ENCODE peak calls at places on chromosomes 12 and 14, in ten cellular contexts. One of them, this sample, is unnamed.

GRCh38 chr12:32895688-32896437 is 714 bp downstream of the PKP2 start:
- DNase-seq in IMR-90: no peak
- DNase-seq in right lobe of liver: peak; percentile 76
- DNase-seq in lung: no peak
- DNase-seq in A549: peak; percentile 41
- DNase-seq in ascending aorta: no peak
- DNase-seq in CD8-positive, alpha-beta T cell: no peak
- DNase-seq in endothelial cell of umbilical vein: no peak
- DNase-seq in dorsolateral prefrontal cortex: no peak
- DNase-seq in mammary epithelial cell: peak; percentile 27
- DNase-seq in this sample: no peak

GRCh38 chr14:23409475-23409874 is 1.4 kb upstream of the MYH6 start:
- DNase-seq in endothelial cell of umbilical vein: no peak
- DNase-seq in mammary epithelial cell: no peak
- DNase-seq in lung: no peak
- DNase-seq in ascending aorta: no peak
- DNase-seq in dorsolateral prefrontal cortex: no peak
- DNase-seq in CD8-positive, alpha-beta T cell: no peak
- DNase-seq in right lobe of liver: no peak
- DNase-seq in IMR-90: no peak
- DNase-seq in A549: no peak
- DNase-seq in this sample: no peak

GRCh38 chr12:96233941-96234461 is 39.8 kb downstream of the ELK3 start:
- DNase-seq in right lobe of liver: peak; percentile 93
- DNase-seq in dorsolateral prefrontal cortex: peak; percentile 98
- DNase-seq in A549: no peak
- DNase-seq in mammary epithelial cell: peak; percentile 46
- DNase-seq in ascending aorta: peak; percentile 78
- DNase-seq in lung: peak; percentile 65
- DNase-seq in CD8-positive, alpha-beta T cell: no peak
- DNase-seq in IMR-90: peak; percentile 95
- DNase-seq in endothelial cell of umbilical vein: peak; percentile 56
- DNase-seq in this sample: no peak

GRCh38 chr14:92688434-92689375 is 59.7 kb downstream of the LGMN start:
- DNase-seq in A549: no peak
- DNase-seq in IMR-90: no peak
- DNase-seq in lung: no peak
- DNase-seq in mammary epithelial cell: no peak
- DNase-seq in endothelial cell of umbilical vein: no peak
- DNase-seq in ascending aorta: no peak
- DNase-seq in dorsolateral prefrontal cortex: no peak
- DNase-seq in CD8-positive, alpha-beta T cell: no peak
- DNase-seq in right lobe of liver: no peak
- DNase-seq in this sample: peak; percentile 88

GRCh38 chr12:51441583-51441982 is 17.0 kb downstream of the SLC4A8 start:
- DNase-seq in lung: no peak
- DNase-seq in dorsolateral prefrontal cortex: peak; percentile 72
- DNase-seq in CD8-positive, alpha-beta T cell: no peak
- DNase-seq in ascending aorta: no peak
- DNase-seq in IMR-90: peak; percentile 95
- DNase-seq in endothelial cell of umbilical vein: no peak
- DNase-seq in mammary epithelial cell: peak; percentile 47
- DNase-seq in right lobe of liver: no peak
- DNase-seq in A549: no peak
- DNase-seq in this sample: no peak

GRCh38 chr14:40981247-40981646 is 625.4 kb upstream of the LRFN5 start:
- DNase-seq in mammary epithelial cell: no peak
- DNase-seq in dorsolateral prefrontal cortex: no peak
- DNase-seq in IMR-90: no peak
- DNase-seq in lung: no peak
- DNase-seq in right lobe of liver: no peak
- DNase-seq in CD8-positive, alpha-beta T cell: no peak
- DNase-seq in A549: no peak
- DNase-seq in endothelial cell of umbilical vein: no peak
- DNase-seq in ascending aorta: no peak
- DNase-seq in this sample: no peak

GRCh38 chr12:90261283-90261682 is 552.6 kb upstream of the ATP2B1 start:
- DNase-seq in endothelial cell of umbilical vein: no peak
- DNase-seq in CD8-positive, alpha-beta T cell: no peak
- DNase-seq in lung: no peak
- DNase-seq in A549: no peak
- DNase-seq in right lobe of liver: no peak
- DNase-seq in IMR-90: peak; percentile 9
- DNase-seq in ascending aorta: no peak
- DNase-seq in mammary epithelial cell: no peak
- DNase-seq in dorsolateral prefrontal cortex: no peak
- DNase-seq in this sample: no peak

GRCh38 chr12:101018540-101018939 is 191.5 kb downstream of the SLC5A8 start:
- DNase-seq in endothelial cell of umbilical vein: peak; percentile 85
- DNase-seq in lung: no peak
- DNase-seq in A549: peak; percentile 5
- DNase-seq in right lobe of liver: no peak
- DNase-seq in IMR-90: peak; percentile 91
- DNase-seq in ascending aorta: no peak
- DNase-seq in mammary epithelial cell: peak; percentile 85
- DNase-seq in dorsolateral prefrontal cortex: no peak
- DNase-seq in CD8-positive, alpha-beta T cell: no peak
- DNase-seq in this sample: no peak

GRCh38 chr12:3317841-3318501 is 173.0 kb upstream of the PRMT8 start:
- DNase-seq in CD8-positive, alpha-beta T cell: no peak
- DNase-seq in lung: no peak
- DNase-seq in dorsolateral prefrontal cortex: no peak
- DNase-seq in right lobe of liver: no peak
- DNase-seq in mammary epithelial cell: no peak
- DNase-seq in IMR-90: no peak
- DNase-seq in ascending aorta: no peak
- DNase-seq in A549: no peak
- DNase-seq in endothelial cell of umbilical vein: no peak
- DNase-seq in this sample: no peak

GRCh38 chr12:120181991-120182631 is 12.4 kb downstream of the GCN1 start:
- DNase-seq in lung: peak; percentile 51
- DNase-seq in ascending aorta: no peak
- DNase-seq in mammary epithelial cell: peak; percentile 95
- DNase-seq in endothelial cell of umbilical vein: no peak
- DNase-seq in IMR-90: peak; percentile 74
- DNase-seq in A549: no peak
- DNase-seq in CD8-positive, alpha-beta T cell: no peak
- DNase-seq in right lobe of liver: no peak
- DNase-seq in dorsolateral prefrontal cortex: no peak
- DNase-seq in this sample: no peak

GRCh38 chr12:117334855-117335587 is 26.4 kb downstream of the NOS1 start:
- DNase-seq in IMR-90: no peak
- DNase-seq in lung: no peak
- DNase-seq in ascending aorta: no peak
- DNase-seq in A549: no peak
- DNase-seq in right lobe of liver: no peak
- DNase-seq in CD8-positive, alpha-beta T cell: no peak
- DNase-seq in mammary epithelial cell: no peak
- DNase-seq in endothelial cell of umbilical vein: no peak
- DNase-seq in dorsolateral prefrontal cortex: no peak
- DNase-seq in this sample: no peak

GRCh38 chr12:80864046-80864735 is 73.5 kb downstream of the LIN7A start:
- DNase-seq in dorsolateral prefrontal cortex: no peak
- DNase-seq in CD8-positive, alpha-beta T cell: no peak
- DNase-seq in lung: no peak
- DNase-seq in endothelial cell of umbilical vein: no peak
- DNase-seq in right lobe of liver: no peak
- DNase-seq in mammary epithelial cell: no peak
- DNase-seq in IMR-90: peak; percentile 44
- DNase-seq in ascending aorta: no peak
- DNase-seq in A549: no peak
- DNase-seq in this sample: no peak

GRCh38 chr14:54769955-54770863 is 132.4 kb downstream of the GCH1 start:
- DNase-seq in IMR-90: no peak
- DNase-seq in right lobe of liver: no peak
- DNase-seq in CD8-positive, alpha-beta T cell: no peak
- DNase-seq in ascending aorta: no peak
- DNase-seq in dorsolateral prefrontal cortex: no peak
- DNase-seq in mammary epithelial cell: no peak
- DNase-seq in lung: no peak
- DNase-seq in endothelial cell of umbilical vein: no peak
- DNase-seq in A549: no peak
- DNase-seq in this sample: no peak

GRCh38 chr12:123011701-123012100 is 31.2 kb downstream of the ARL6IP4 start:
- DNase-seq in CD8-positive, alpha-beta T cell: peak; percentile 10
- DNase-seq in endothelial cell of umbilical vein: no peak
- DNase-seq in A549: no peak
- DNase-seq in mammary epithelial cell: no peak
- DNase-seq in right lobe of liver: no peak
- DNase-seq in dorsolateral prefrontal cortex: no peak
- DNase-seq in IMR-90: no peak
- DNase-seq in ascending aorta: no peak
- DNase-seq in lung: no peak
- DNase-seq in this sample: no peak

GRCh38 chr14:92254786-92255185 is 68.2 kb upstream of the SLC24A4 start:
- DNase-seq in IMR-90: peak; percentile 45
- DNase-seq in A549: no peak
- DNase-seq in ascending aorta: no peak
- DNase-seq in lung: no peak
- DNase-seq in mammary epithelial cell: no peak
- DNase-seq in endothelial cell of umbilical vein: peak; percentile 12
- DNase-seq in right lobe of liver: no peak
- DNase-seq in dorsolateral prefrontal cortex: peak; percentile 46
- DNase-seq in CD8-positive, alpha-beta T cell: no peak
- DNase-seq in this sample: no peak

GRCh38 chr12:65631621-65632111 is 192.6 kb upstream of the HMGA2 start:
- DNase-seq in CD8-positive, alpha-beta T cell: no peak
- DNase-seq in dorsolateral prefrontal cortex: no peak
- DNase-seq in endothelial cell of umbilical vein: peak; percentile 94
- DNase-seq in lung: no peak
- DNase-seq in IMR-90: peak; percentile 100
- DNase-seq in ascending aorta: no peak
- DNase-seq in right lobe of liver: no peak
- DNase-seq in mammary epithelial cell: peak; percentile 100
- DNase-seq in A549: peak; percentile 58
- DNase-seq in this sample: no peak

GRCh38 chr14:90820958-90821357 is 4.7 kb upstream of the TTC7B start:
- DNase-seq in ascending aorta: no peak
- DNase-seq in lung: no peak
- DNase-seq in right lobe of liver: peak; percentile 66
- DNase-seq in CD8-positive, alpha-beta T cell: peak; percentile 74
- DNase-seq in A549: no peak
- DNase-seq in mammary epithelial cell: peak; percentile 92
- DNase-seq in endothelial cell of umbilical vein: no peak
- DNase-seq in dorsolateral prefrontal cortex: peak; percentile 66
- DNase-seq in IMR-90: peak; percentile 55
- DNase-seq in this sample: no peak

GRCh38 chr12:52224154-52224553 is 8.9 kb upstream of the KRT7 start:
- DNase-seq in right lobe of liver: no peak
- DNase-seq in dorsolateral prefrontal cortex: no peak
- DNase-seq in mammary epithelial cell: peak; percentile 66
- DNase-seq in IMR-90: peak; percentile 74
- DNase-seq in CD8-positive, alpha-beta T cell: no peak
- DNase-seq in ascending aorta: no peak
- DNase-seq in lung: no peak
- DNase-seq in A549: no peak
- DNase-seq in endothelial cell of umbilical vein: no peak
- DNase-seq in this sample: no peak

GRCh38 chr14:94768521-94769412 is 1.1 kb downstream of the GSC start:
- DNase-seq in right lobe of liver: no peak
- DNase-seq in ascending aorta: no peak
- DNase-seq in CD8-positive, alpha-beta T cell: no peak
- DNase-seq in mammary epithelial cell: no peak
- DNase-seq in dorsolateral prefrontal cortex: no peak
- DNase-seq in A549: no peak
- DNase-seq in IMR-90: no peak
- DNase-seq in lung: no peak
- DNase-seq in endothelial cell of umbilical vein: no peak
- DNase-seq in this sample: no peak

GRCh38 chr12:78641837-78642423 is 222.6 kb upstream of the SYT1 start:
- DNase-seq in mammary epithelial cell: peak; percentile 4
- DNase-seq in right lobe of liver: no peak
- DNase-seq in ascending aorta: no peak
- DNase-seq in A549: no peak
- DNase-seq in CD8-positive, alpha-beta T cell: no peak
- DNase-seq in endothelial cell of umbilical vein: no peak
- DNase-seq in dorsolateral prefrontal cortex: no peak
- DNase-seq in lung: no peak
- DNase-seq in IMR-90: peak; percentile 4
- DNase-seq in this sample: no peak
- TF ChIP-seq CTCF in mammary epithelial cell: peak; percentile 19
- TF ChIP-seq CTCF in right lobe of liver: no peak
- TF ChIP-seq CTCF in ascending aorta: no peak
- TF ChIP-seq CTCF in A549: no peak
- TF ChIP-seq CTCF in CD8-positive, alpha-beta T cell: no peak
- TF ChIP-seq CTCF in endothelial cell of umbilical vein: peak; percentile 11
- TF ChIP-seq CTCF in dorsolateral prefrontal cortex: no peak
- TF ChIP-seq CTCF in lung: no peak
- TF ChIP-seq CTCF in IMR-90: peak; percentile 7
- TF ChIP-seq CTCF in this sample: peak; percentile 32

GRCh38 chr14:84988391-84988790 is 541.6 kb upstream of the FLRT2 start:
- DNase-seq in dorsolateral prefrontal cortex: no peak
- DNase-seq in right lobe of liver: no peak
- DNase-seq in IMR-90: no peak
- DNase-seq in mammary epithelial cell: peak; percentile 56
- DNase-seq in lung: no peak
- DNase-seq in CD8-positive, alpha-beta T cell: no peak
- DNase-seq in A549: no peak
- DNase-seq in endothelial cell of umbilical vein: no peak
- DNase-seq in ascending aorta: no peak
- DNase-seq in this sample: no peak
- TF ChIP-seq CTCF in dorsolateral prefrontal cortex: no peak
- TF ChIP-seq CTCF in right lobe of liver: no peak
- TF ChIP-seq CTCF in IMR-90: no peak
- TF ChIP-seq CTCF in mammary epithelial cell: no peak
- TF ChIP-seq CTCF in lung: no peak
- TF ChIP-seq CTCF in CD8-positive, alpha-beta T cell: no peak
- TF ChIP-seq CTCF in A549: no peak
- TF ChIP-seq CTCF in endothelial cell of umbilical vein: no peak
- TF ChIP-seq CTCF in ascending aorta: no peak
- TF ChIP-seq CTCF in this sample: no peak

GRCh38 chr14:50109342-50109741 is 7.0 kb downstream of the VCPKMT start:
- DNase-seq in right lobe of liver: no peak
- DNase-seq in endothelial cell of umbilical vein: peak; percentile 11
- DNase-seq in A549: no peak
- DNase-seq in IMR-90: peak; percentile 35
- DNase-seq in CD8-positive, alpha-beta T cell: no peak
- DNase-seq in ascending aorta: no peak
- DNase-seq in dorsolateral prefrontal cortex: no peak
- DNase-seq in lung: no peak
- DNase-seq in mammary epithelial cell: no peak
- DNase-seq in this sample: no peak
- TF ChIP-seq CTCF in right lobe of liver: no peak
- TF ChIP-seq CTCF in endothelial cell of umbilical vein: no peak
- TF ChIP-seq CTCF in A549: peak; percentile 16
- TF ChIP-seq CTCF in IMR-90: peak; percentile 44
- TF ChIP-seq CTCF in CD8-positive, alpha-beta T cell: no peak
- TF ChIP-seq CTCF in ascending aorta: no peak
- TF ChIP-seq CTCF in dorsolateral prefrontal cortex: no peak
- TF ChIP-seq CTCF in lung: no peak
- TF ChIP-seq CTCF in mammary epithelial cell: peak; percentile 19
- TF ChIP-seq CTCF in this sample: peak; percentile 69

GRCh38 chr14:88993946-88994345 is 169.5 kb downstream of the TTC8 start:
- DNase-seq in endothelial cell of umbilical vein: no peak
- DNase-seq in ascending aorta: no peak
- DNase-seq in IMR-90: peak; percentile 76
- DNase-seq in mammary epithelial cell: peak; percentile 76
- DNase-seq in dorsolateral prefrontal cortex: no peak
- DNase-seq in lung: no peak
- DNase-seq in CD8-positive, alpha-beta T cell: no peak
- DNase-seq in A549: peak; percentile 43
- DNase-seq in right lobe of liver: no peak
- DNase-seq in this sample: no peak
- TF ChIP-seq CTCF in endothelial cell of umbilical vein: no peak
- TF ChIP-seq CTCF in ascending aorta: no peak
- TF ChIP-seq CTCF in IMR-90: no peak
- TF ChIP-seq CTCF in mammary epithelial cell: no peak
- TF ChIP-seq CTCF in dorsolateral prefrontal cortex: no peak
- TF ChIP-seq CTCF in lung: no peak
- TF ChIP-seq CTCF in CD8-positive, alpha-beta T cell: no peak
- TF ChIP-seq CTCF in A549: no peak
- TF ChIP-seq CTCF in right lobe of liver: no peak
- TF ChIP-seq CTCF in this sample: no peak

GRCh38 chr12:92094751-92095161 is 50.9 kb downstream of the BTG1 start:
- DNase-seq in A549: no peak
- DNase-seq in dorsolateral prefrontal cortex: no peak
- DNase-seq in lung: no peak
- DNase-seq in right lobe of liver: peak; percentile 60
- DNase-seq in mammary epithelial cell: no peak
- DNase-seq in IMR-90: peak; percentile 30
- DNase-seq in ascending aorta: no peak
- DNase-seq in endothelial cell of umbilical vein: peak; percentile 44
- DNase-seq in CD8-positive, alpha-beta T cell: no peak
- DNase-seq in this sample: no peak
- TF ChIP-seq CTCF in A549: no peak
- TF ChIP-seq CTCF in dorsolateral prefrontal cortex: no peak
- TF ChIP-seq CTCF in lung: no peak
- TF ChIP-seq CTCF in right lobe of liver: no peak
- TF ChIP-seq CTCF in mammary epithelial cell: no peak
- TF ChIP-seq CTCF in IMR-90: peak; percentile 17
- TF ChIP-seq CTCF in ascending aorta: no peak
- TF ChIP-seq CTCF in endothelial cell of umbilical vein: peak; percentile 10
- TF ChIP-seq CTCF in CD8-positive, alpha-beta T cell: no peak
- TF ChIP-seq CTCF in this sample: peak; percentile 60

This sample was measured in chondrocyte.